ENCODE peak calls at places on chromosomes 1 and 21, in seven cellular contexts. One of them, this sample, is unnamed.

GRCh38 chr1:215277537-215277936 is 195.0 kb downstream of the KCNK2 start:
- DNase-seq in foreskin fibroblast: peak; percentile 78
- DNase-seq in tibial artery: no peak
- DNase-seq in activated CD8-positive, alpha-beta memory T cell treated with anti-CD3 and anti-CD28 coated beads, Interleukin-2, amount 50 U/mL, for 48 hours: no peak
- DNase-seq in G401: no peak
- DNase-seq in NCI-H1930: no peak
- DNase-seq in smooth muscle cell of the brain vasculature: no peak
- DNase-seq in this sample: no peak

GRCh38 chr1:39955547-39956539 is 898 bp downstream of the MFSD2A start:
- DNase-seq in foreskin fibroblast: peak; percentile 71
- DNase-seq in tibial artery: no peak
- DNase-seq in smooth muscle cell of the brain vasculature: no peak
- DNase-seq in G401: peak; percentile 47
- DNase-seq in activated CD8-positive, alpha-beta memory T cell treated with anti-CD3 and anti-CD28 coated beads, Interleukin-2, amount 50 U/mL, for 48 hours: peak; percentile 77
- DNase-seq in NCI-H1930: no peak
- DNase-seq in this sample: no peak

GRCh38 chr1:1833916-1834325 is 55.7 kb upstream of the NADK start:
- DNase-seq in G401: no peak
- DNase-seq in foreskin fibroblast: peak; percentile 26
- DNase-seq in smooth muscle cell of the brain vasculature: peak; percentile 37
- DNase-seq in activated CD8-positive, alpha-beta memory T cell treated with anti-CD3 and anti-CD28 coated beads, Interleukin-2, amount 50 U/mL, for 48 hours: no peak
- DNase-seq in NCI-H1930: no peak
- DNase-seq in tibial artery: no peak
- DNase-seq in this sample: peak; percentile 33

GRCh38 chr1:21307663-21308062 is 17.4 kb upstream of the ECE1 start:
- DNase-seq in NCI-H1930: no peak
- DNase-seq in foreskin fibroblast: peak; percentile 58
- DNase-seq in activated CD8-positive, alpha-beta memory T cell treated with anti-CD3 and anti-CD28 coated beads, Interleukin-2, amount 50 U/mL, for 48 hours: no peak
- DNase-seq in G401: no peak
- DNase-seq in smooth muscle cell of the brain vasculature: no peak
- DNase-seq in tibial artery: no peak
- DNase-seq in this sample: no peak

GRCh38 chr21:29072873-29073221 is 601 bp downstream of the CCT8 start:
- DNase-seq in NCI-H1930: no peak
- DNase-seq in activated CD8-positive, alpha-beta memory T cell treated with anti-CD3 and anti-CD28 coated beads, Interleukin-2, amount 50 U/mL, for 48 hours: no peak
- DNase-seq in smooth muscle cell of the brain vasculature: no peak
- DNase-seq in tibial artery: no peak
- DNase-seq in foreskin fibroblast: peak; percentile 24
- DNase-seq in G401: no peak
- DNase-seq in this sample: no peak

GRCh38 chr1:87084247-87084836 is 169.9 kb downstream of the HS2ST1 start:
- DNase-seq in G401: peak; percentile 62
- DNase-seq in activated CD8-positive, alpha-beta memory T cell treated with anti-CD3 and anti-CD28 coated beads, Interleukin-2, amount 50 U/mL, for 48 hours: no peak
- DNase-seq in tibial artery: no peak
- DNase-seq in NCI-H1930: peak; percentile 2
- DNase-seq in smooth muscle cell of the brain vasculature: no peak
- DNase-seq in foreskin fibroblast: peak; percentile 47
- DNase-seq in this sample: no peak

GRCh38 chr1:182527680-182528079 is 61.4 kb downstream of the RNASEL start:
- DNase-seq in activated CD8-positive, alpha-beta memory T cell treated with anti-CD3 and anti-CD28 coated beads, Interleukin-2, amount 50 U/mL, for 48 hours: no peak
- DNase-seq in tibial artery: no peak
- DNase-seq in foreskin fibroblast: no peak
- DNase-seq in smooth muscle cell of the brain vasculature: no peak
- DNase-seq in NCI-H1930: no peak
- DNase-seq in G401: no peak
- DNase-seq in this sample: no peak

GRCh38 chr1:76084029-76084627 is 9.6 kb downstream of the ST6GALNAC3 start:
- DNase-seq in smooth muscle cell of the brain vasculature: no peak
- DNase-seq in activated CD8-positive, alpha-beta memory T cell treated with anti-CD3 and anti-CD28 coated beads, Interleukin-2, amount 50 U/mL, for 48 hours: no peak
- DNase-seq in tibial artery: no peak
- DNase-seq in NCI-H1930: no peak
- DNase-seq in G401: no peak
- DNase-seq in foreskin fibroblast: peak; percentile 80
- DNase-seq in this sample: no peak

GRCh38 chr21:44475266-44475665 is 20.0 kb downstream of the LRRC3 start:
- DNase-seq in activated CD8-positive, alpha-beta memory T cell treated with anti-CD3 and anti-CD28 coated beads, Interleukin-2, amount 50 U/mL, for 48 hours: no peak
- DNase-seq in foreskin fibroblast: no peak
- DNase-seq in NCI-H1930: no peak
- DNase-seq in tibial artery: no peak
- DNase-seq in smooth muscle cell of the brain vasculature: no peak
- DNase-seq in G401: no peak
- DNase-seq in this sample: no peak

GRCh38 chr1:54356680-54357147 is 49.5 kb downstream of the SSBP3 start:
- DNase-seq in activated CD8-positive, alpha-beta memory T cell treated with anti-CD3 and anti-CD28 coated beads, Interleukin-2, amount 50 U/mL, for 48 hours: no peak
- DNase-seq in tibial artery: no peak
- DNase-seq in NCI-H1930: no peak
- DNase-seq in smooth muscle cell of the brain vasculature: no peak
- DNase-seq in G401: peak; percentile 86
- DNase-seq in foreskin fibroblast: no peak
- DNase-seq in this sample: no peak

GRCh38 chr1:216416488-216416887 is 6.8 kb downstream of the USH2A start:
- DNase-seq in tibial artery: no peak
- DNase-seq in smooth muscle cell of the brain vasculature: no peak
- DNase-seq in NCI-H1930: no peak
- DNase-seq in activated CD8-positive, alpha-beta memory T cell treated with anti-CD3 and anti-CD28 coated beads, Interleukin-2, amount 50 U/mL, for 48 hours: no peak
- DNase-seq in foreskin fibroblast: peak; percentile 11
- DNase-seq in G401: no peak
- DNase-seq in this sample: no peak

GRCh38 chr1:44034976-44035716 is 3.9 kb upstream of the SLC6A9 start:
- DNase-seq in G401: no peak
- DNase-seq in foreskin fibroblast: no peak
- DNase-seq in tibial artery: no peak
- DNase-seq in activated CD8-positive, alpha-beta memory T cell treated with anti-CD3 and anti-CD28 coated beads, Interleukin-2, amount 50 U/mL, for 48 hours: no peak
- DNase-seq in NCI-H1930: no peak
- DNase-seq in smooth muscle cell of the brain vasculature: no peak
- DNase-seq in this sample: peak; percentile 77

GRCh38 chr1:55547441-55547840 is 332.3 kb upstream of the USP24 start:
- DNase-seq in G401: no peak
- DNase-seq in smooth muscle cell of the brain vasculature: no peak
- DNase-seq in tibial artery: no peak
- DNase-seq in NCI-H1930: no peak
- DNase-seq in foreskin fibroblast: peak; percentile 58
- DNase-seq in activated CD8-positive, alpha-beta memory T cell treated with anti-CD3 and anti-CD28 coated beads, Interleukin-2, amount 50 U/mL, for 48 hours: no peak
- DNase-seq in this sample: no peak

GRCh38 chr1:221161571-221162041 is 282.4 kb downstream of the HLX start:
- DNase-seq in foreskin fibroblast: peak; percentile 12
- DNase-seq in smooth muscle cell of the brain vasculature: no peak
- DNase-seq in activated CD8-positive, alpha-beta memory T cell treated with anti-CD3 and anti-CD28 coated beads, Interleukin-2, amount 50 U/mL, for 48 hours: no peak
- DNase-seq in G401: no peak
- DNase-seq in NCI-H1930: no peak
- DNase-seq in tibial artery: peak; percentile 39
- DNase-seq in this sample: no peak

GRCh38 chr1:4083171-4084052 is 183.3 kb upstream of the C1orf174 start:
- DNase-seq in foreskin fibroblast: no peak
- DNase-seq in smooth muscle cell of the brain vasculature: no peak
- DNase-seq in tibial artery: no peak
- DNase-seq in NCI-H1930: no peak
- DNase-seq in activated CD8-positive, alpha-beta memory T cell treated with anti-CD3 and anti-CD28 coated beads, Interleukin-2, amount 50 U/mL, for 48 hours: no peak
- DNase-seq in G401: no peak
- DNase-seq in this sample: peak; percentile 77